ENCODE peak calls at places on chromosomes 4 and X, in eight cellular contexts. X, P, V, J, Z, L, F and W are unnamed samples.

GRCh38 chr4:8319731-8320385 is 50.3 kb downstream of the HTRA3 start:
- DNase-seq in V (no peak), F (no peak), J (no peak), P (peak; percentile 51), Z (peak; percentile 37), L (peak; percentile 70), X (no peak), W (peak; percentile 93)

GRCh38 chr4:141240671-141241070 is 20.0 kb downstream of the ZNF330 start:
- DNase-seq in P (no peak), J (no peak), X (no peak), Z (no peak), L (no peak), F (no peak), V (no peak), W (no peak)

GRCh38 chrX:20378291-20378920 is 111.7 kb upstream of the RPS6KA3 start:
- DNase-seq in F (no peak), Z (no peak), L (no peak), V (peak; percentile 32), X (peak; percentile 92), J (no peak), P (no peak), W (no peak)

GRCh38 chr4:7432531-7433375 is 2.0 kb downstream of the PSAPL1 start:
- DNase-seq in L (peak; percentile 45), X (no peak), J (no peak), F (no peak), P (peak; percentile 73), Z (no peak), V (no peak), W (peak; percentile 63)

GRCh38 chr4:15297344-15297743 is 130.5 kb upstream of the C1QTNF7 start:
- DNase-seq in V (no peak), F (no peak), X (no peak), L (no peak), P (no peak), J (no peak), Z (no peak), W (no peak)

GRCh38 chrX:107273795-107274194 is 67.4 kb downstream of the DNAAF6 start:
- DNase-seq in V (no peak), L (no peak), X (no peak), P (no peak), J (no peak), Z (no peak), F (no peak), W (no peak)

GRCh38 chrX:70166601-70167590 is 10.4 kb upstream of the DGAT2L6 start:
- DNase-seq in V (peak; percentile 12), Z (no peak), L (no peak), J (no peak), X (peak; percentile 59), F (no peak), P (no peak), W (no peak)

GRCh38 chrX:10077425-10078188 is 79.2 kb upstream of the CLCN4 start:
- DNase-seq in F (no peak), L (no peak), P (no peak), J (no peak), V (no peak), Z (no peak), X (peak; percentile 82), W (no peak)

GRCh38 chrX:63713510-63713909 is 71.5 kb downstream of the ARHGEF9 start:
- DNase-seq in J (no peak), V (no peak), Z (peak; percentile 10), P (no peak), F (no peak), L (no peak), X (no peak), W (no peak)

GRCh38 chr4:109972786-109973528 is 60.3 kb downstream of the EGF start:
- DNase-seq in F (no peak), X (no peak), J (no peak), Z (no peak), L (no peak), P (no peak), V (no peak), W (no peak)

GRCh38 chrX:2627272-2627867 is 63.7 kb upstream of the CD99 start:
- DNase-seq in F (no peak), J (no peak), Z (peak; percentile 81), L (no peak), P (no peak), V (peak; percentile 48), X (peak; percentile 55), W (no peak)

GRCh38 chr4:80495847-80496246 is 160.3 kb downstream of the CFAP299 start:
- DNase-seq in Z (no peak), P (no peak), J (no peak), V (no peak), L (no peak), F (no peak), X (no peak), W (no peak)

GRCh38 chr4:74056858-74057562 is 18.5 kb upstream of the CXCL3 start:
- DNase-seq in V (peak; percentile 26), F (no peak), L (no peak), P (no peak), Z (no peak), J (no peak), X (peak; percentile 87), W (no peak)

GRCh38 chr4:123596805-123597204 is 200.2 kb downstream of the SPRY1 start:
- DNase-seq in F (no peak), J (no peak), P (no peak), V (no peak), L (no peak), X (no peak), Z (no peak), W (no peak)

GRCh38 chrX:130869239-130869638 is 33.8 kb downstream of the ENOX2 start:
- DNase-seq in F (no peak), J (no peak), P (no peak), V (no peak), X (no peak), L (no peak), Z (no peak), W (no peak)

DNA sequence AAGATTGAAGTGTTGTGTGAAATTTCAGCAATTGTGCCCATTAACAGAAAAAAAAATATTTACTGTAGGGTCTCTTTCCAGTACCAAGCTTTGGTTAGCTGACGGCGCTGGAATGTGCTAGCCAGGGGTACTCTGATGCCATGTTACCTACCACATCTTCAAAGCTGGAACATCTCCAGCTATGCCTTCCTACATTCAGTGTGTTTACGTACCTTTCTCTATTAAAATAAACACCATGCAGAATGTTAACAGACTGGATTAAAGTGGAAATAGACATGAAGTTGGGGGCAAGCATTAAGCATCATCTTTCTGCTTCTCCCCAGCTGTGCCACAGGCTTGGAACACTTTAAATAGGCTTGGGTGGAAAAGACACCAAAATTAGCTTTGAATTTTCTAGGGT is 65.9 kb downstream of the USP38 start:
- DNase-seq in V (no peak), L (no peak), J (no peak), P (no peak), X (no peak), Z (no peak), F (no peak), W (no peak)
- H3K27ac ChIP-seq in V (no peak overlapping the region), L (no peak overlapping the region), J (no peak overlapping the region), P (no peak overlapping the region), X (no peak overlapping the region), Z (no peak overlapping the region), F (no peak overlapping the region), W (no peak overlapping the region)

GRCh38 chr4:37673523-37674192 is 12.5 kb downstream of the RELL1 start:
- DNase-seq in X (no peak), J (no peak), V (no peak), L (no peak), F (no peak), Z (peak; percentile 30), P (no peak), W (no peak)
- H3K27ac ChIP-seq in X (no peak overlapping the region), J (no peak overlapping the region), V (no peak overlapping the region), L (no peak overlapping the region), F (no peak overlapping the region), Z (no peak overlapping the region), P (no peak overlapping the region), W (no peak overlapping the region)

GRCh38 chr4:159429693-159430035 is 326.8 kb downstream of the RAPGEF2 start:
- DNase-seq in V (no peak), F (no peak), L (no peak), P (no peak), X (no peak), J (no peak), Z (no peak), W (no peak)

GRCh38 chr4:159434496-159435241 is 331.8 kb downstream of the RAPGEF2 start:
- DNase-seq in Z (no peak), F (no peak), J (no peak), V (no peak), L (no peak), P (no peak), X (peak; percentile 65), W (no peak)

GRCh38 chr4:159430896-159431295 is 328.0 kb downstream of the RAPGEF2 start:
- DNase-seq in F (no peak), Z (no peak), J (no peak), L (no peak), V (no peak), X (no peak), P (no peak), W (no peak)

GRCh38 chr4:159432436-159432835 is 329.6 kb downstream of the RAPGEF2 start:
- DNase-seq in J (no peak), Z (no peak), V (no peak), L (no peak), P (no peak), X (no peak), F (no peak), W (no peak)

GRCh38 chr4:159435561-159436023 is 332.7 kb downstream of the RAPGEF2 start:
- DNase-seq in F (no peak), Z (no peak), X (peak; percentile 80), P (no peak), J (no peak), L (no peak), V (no peak), W (no peak)
- H3K27ac ChIP-seq in F (no peak overlapping the region), Z (no peak overlapping the region), X (peak overlapping the region; percentile 91), P (peak overlapping the region; percentile 57), J (no peak overlapping the region), L (no peak overlapping the region), V (no peak overlapping the region), W (no peak overlapping the region)

GRCh38 chr4:168688584-168688983 is 191.7 kb downstream of the PALLD start:
- DNase-seq in F (no peak), X (no peak), L (no peak), J (no peak), V (no peak), P (no peak), Z (no peak), W (no peak)

GRCh38 chr4:168691621-168692376 is 194.9 kb downstream of the PALLD start:
- DNase-seq in L (no peak), F (no peak), J (no peak), P (no peak), X (no peak), V (no peak), Z (no peak), W (no peak)

GRCh38 chr4:168693750-168694470 is 197.1 kb downstream of the PALLD start:
- DNase-seq in F (no peak), J (no peak), Z (no peak), L (no peak), X (peak; percentile 57), P (no peak), V (no peak), W (no peak)

GRCh38 chr4:168690199-168690598 is 193.3 kb downstream of the PALLD start:
- DNase-seq in X (no peak), Z (no peak), F (no peak), L (no peak), J (no peak), P (no peak), V (no peak), W (no peak)

DNA sequence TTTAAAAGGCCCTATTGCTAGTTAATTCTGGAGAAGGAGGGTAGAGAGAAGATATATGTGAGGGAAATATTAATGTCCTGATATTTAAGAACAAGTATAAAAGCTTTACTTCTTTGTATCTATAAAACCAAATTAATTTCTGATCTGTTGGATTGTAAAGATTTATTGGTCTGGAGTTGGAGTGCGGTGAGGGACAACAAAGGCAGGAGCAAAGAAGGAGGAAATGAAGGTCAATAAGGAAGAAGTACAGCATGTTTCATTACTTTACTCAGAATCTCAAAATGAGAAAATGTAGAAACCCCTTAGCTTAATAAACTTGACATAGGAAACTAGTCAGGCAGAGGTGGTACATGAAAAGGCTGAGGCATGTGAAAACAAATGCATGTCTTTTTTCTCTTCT is 192.9 kb downstream of the PALLD start:
- DNase-seq in F (no peak), P (no peak), X (no peak), J (no peak), L (no peak), Z (no peak), V (no peak), W (no peak)
- H3K27ac ChIP-seq in F (no peak overlapping the region), P (no peak overlapping the region), X (no peak overlapping the region), J (no peak overlapping the region), L (no peak overlapping the region), Z (no peak overlapping the region), V (no peak overlapping the region), W (no peak overlapping the region)